ENCODE peak calls at places on chromosomes 12 and 14, in four cellular contexts. V is activated naive CD4-positive, alpha-beta T cell treated with Interleukin-2 at 50 U/mL for 16 hours; Z is epithelial cell of proximal tubule; K is GM20000. H is an unnamed sample.

GRCh38 chr12:81520064-81520945 is 238.8 kb downstream of the PPFIA2 start:
- DNase-seq in V (no peak), Z (no peak), K (no peak), H (no peak)

GRCh38 chr12:67920432-67920831 is 68.8 kb upstream of the IFNG-AS1 start:
- DNase-seq in V (no peak), Z (no peak), K (no peak), H (no peak)

GRCh38 chr12:7128681-7129593 is at the start of gene RBP5:
- DNase-seq in V (no peak), Z (no peak), K (no peak), H (no peak)

GRCh38 chr14:68846466-68846865 is 53.6 kb upstream of the ZFP36L1 start:
- DNase-seq in V (no peak), Z (peak; percentile 92), K (no peak), H (no peak)

GRCh38 chr12:14884458-14884878 is 1.2 kb downstream of the MGP start:
- DNase-seq in V (peak; percentile 73), Z (peak; percentile 30), K (peak; percentile 26), H (peak; percentile 57)

GRCh38 chr14:61630399-61630798 is 64.9 kb upstream of the HIF1A start:
- DNase-seq in V (no peak), Z (no peak), K (no peak), H (no peak)

GRCh38 chr14:53017837-53018236 is 67.0 kb upstream of the FERMT2 start:
- DNase-seq in V (no peak), Z (no peak), K (no peak), H (no peak)

GRCh38 chr12:60100852-60101251 is 505.0 kb downstream of the SLC16A7 start:
- DNase-seq in V (no peak), Z (no peak), K (no peak), H (no peak)

GRCh38 chr12:128644664-128645296 is 179.0 kb downstream of the SLC15A4 start:
- DNase-seq in V (peak; percentile 5), Z (no peak), K (peak; percentile 63), H (peak; percentile 30)